ENCODE peak calls at places on chromosome 1, in eight cellular contexts. Q, Z, Y, S, J, O, L and F are unnamed samples.

GRCh38 chr1:41435570-41436178 is 48.8 kb downstream of the EDN2 start:
- DNase-seq in Q (no peak), Z (no peak), Y (no peak), S (no peak), J (no peak), O (no peak), L (no peak), F (no peak)

GRCh38 chr1:160739098-160739511 is at the start of gene SLAMF7:
- DNase-seq in Q (no peak), Z (no peak), Y (peak), S (no peak), J (peak), O (peak), L (no peak), F (no peak)

GRCh38 chr1:65924471-65924870 is 131.8 kb downstream of the PDE4B start:
- DNase-seq in Q (no peak), Z (peak), Y (no peak), S (no peak), J (no peak), O (peak), L (peak), F (no peak)

GRCh38 chr1:167486090-167486824 is 32.1 kb downstream of the CD247 start:
- DNase-seq in Q (peak), Z (no peak), Y (no peak), S (no peak), J (peak), O (no peak), L (no peak), F (no peak)

GRCh38 chr1:231581859-231582258 is 44.7 kb upstream of the DISC1 start:
- DNase-seq in Q (no peak), Z (no peak), Y (no peak), S (no peak), J (no peak), O (no peak), L (no peak), F (no peak)

GRCh38 chr1:155309423-155310021 is 856 bp downstream of the FDPS start:
- DNase-seq in Q (peak), Z (no peak), Y (peak), S (no peak), J (no peak), O (no peak), L (peak), F (no peak)

GRCh38 chr1:151309851-151310323 is 17.3 kb downstream of the PI4KB start:
- DNase-seq in Q (peak), Z (peak), Y (no peak), S (no peak), J (no peak), O (no peak), L (peak), F (no peak)

GRCh38 chr1:33762099-33762830 is 101.6 kb upstream of the HMGB4 start:
- DNase-seq in Q (no peak), Z (no peak), Y (no peak), S (no peak), J (no peak), O (no peak), L (peak), F (no peak)

GRCh38 chr1:92217721-92218120 is at the start of gene C1orf146:
- DNase-seq in Q (no peak), Z (no peak), Y (no peak), S (no peak), J (no peak), O (no peak), L (no peak), F (no peak)

GRCh38 chr1:216616425-216616824 is 106.8 kb downstream of the ESRRG start:
- DNase-seq in Q (no peak), Z (no peak), Y (no peak), S (no peak), J (no peak), O (no peak), L (no peak), F (peak)

GRCh38 chr1:94621392-94621791 is 79.8 kb upstream of the F3 start:
- DNase-seq in Q (no peak), Z (no peak), Y (no peak), S (no peak), J (no peak), O (peak), L (peak), F (no peak)

GRCh38 chr1:189628857-189629256 is 848.8 kb downstream of the BRINP3 start:
- DNase-seq in Q (no peak), Z (no peak), Y (no peak), S (no peak), J (no peak), O (no peak), L (no peak), F (no peak)

GRCh38 chr1:101200513-101200912 is 36.3 kb upstream of the S1PR1 start:
- DNase-seq in Q (no peak), Z (peak), Y (no peak), S (no peak), J (no peak), O (peak), L (peak), F (no peak)

GRCh38 chr1:1415751-1416150 is 5.3 kb downstream of the ANKRD65 start:
- DNase-seq in Q (no peak), Z (no peak), Y (no peak), S (no peak), J (no peak), O (no peak), L (no peak), F (no peak)

GRCh38 chr1:27912429-27912828 is 22.4 kb upstream of the SMPDL3B start:
- DNase-seq in Q (no peak), Z (no peak), Y (no peak), S (no peak), J (no peak), O (no peak), L (no peak), F (no peak)

GRCh38 chr1:27915082-27915575 is 19.7 kb upstream of the SMPDL3B start:
- DNase-seq in Q (no peak), Z (no peak), Y (no peak), S (no peak), J (no peak), O (no peak), L (no peak), F (no peak)
- H3K4me3 ChIP-seq in Q (peak), Z (peak), Y (no peak), S (no peak), J (peak), O (peak), L (no peak), F (no peak)

DNA sequence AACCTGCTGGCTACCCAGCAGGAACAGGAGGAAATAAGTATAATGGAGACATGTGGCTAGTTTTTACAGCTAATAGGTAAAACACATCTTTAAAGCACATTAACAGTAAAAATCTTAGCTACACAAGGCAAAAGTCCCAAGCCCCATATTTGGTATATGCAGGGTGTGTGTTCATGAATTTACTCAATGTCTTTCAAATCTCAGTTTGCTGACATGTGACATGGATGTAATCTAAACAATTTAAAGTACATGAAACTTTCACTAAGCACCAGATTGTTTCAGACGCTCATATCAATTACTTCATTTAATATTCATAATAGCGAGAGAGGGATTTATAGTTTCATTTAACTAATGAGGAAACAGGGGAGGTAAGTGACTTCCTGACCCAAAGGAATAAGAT is 3.9 kb downstream of the TACSTD2 start:
- DNase-seq in Q (no peak), Z (no peak), Y (no peak), S (no peak), J (no peak), O (peak), L (no peak), F (no peak)
- H3K4me3 ChIP-seq in Q (no peak), Z (no peak), Y (no peak), S (no peak), J (no peak), O (peak), L (no peak), F (no peak)

DNA sequence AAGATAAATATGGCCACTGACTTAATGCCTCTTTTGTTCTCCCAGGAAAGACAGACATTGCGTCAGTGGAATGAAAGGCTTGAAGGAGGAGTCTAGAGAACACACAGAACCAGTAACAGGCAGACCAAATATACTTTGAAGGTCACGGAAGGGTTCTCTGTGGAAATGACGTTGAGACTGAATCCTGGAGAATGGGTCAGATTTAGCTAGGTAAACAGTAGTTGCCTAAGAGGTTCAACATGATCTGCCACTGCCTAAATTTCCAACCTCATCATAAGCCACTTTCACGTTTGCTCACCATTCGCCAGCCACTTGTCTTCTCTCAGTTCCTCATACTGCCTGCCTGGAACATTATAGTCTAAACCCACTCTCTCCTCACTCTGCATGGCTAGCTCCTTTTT is 20.5 kb downstream of the PLA2G4A start:
- DNase-seq in Q (no peak), Z (no peak), Y (no peak), S (no peak), J (no peak), O (no peak), L (no peak), F (no peak)
- H3K4me3 ChIP-seq in Q (no peak), Z (no peak), Y (no peak), S (no peak), J (no peak), O (no peak), L (no peak), F (no peak)

GRCh38 chr1:228456252-228457016 is 30.7 kb upstream of the RNF187 start:
- DNase-seq in Q (no peak), Z (no peak), Y (no peak), S (no peak), J (no peak), O (no peak), L (no peak), F (no peak)
- H3K4me3 ChIP-seq in Q (peak), Z (peak), Y (no peak), S (no peak), J (peak), O (peak), L (peak), F (peak)

GRCh38 chr1:62724430-62724829 is 36.2 kb upstream of the DOCK7 start:
- DNase-seq in Q (no peak), Z (no peak), Y (no peak), S (no peak), J (no peak), O (no peak), L (no peak), F (no peak)

GRCh38 chr1:62722796-62723195 is 34.6 kb upstream of the DOCK7 start:
- DNase-seq in Q (no peak), Z (no peak), Y (no peak), S (no peak), J (no peak), O (no peak), L (no peak), F (no peak)

GRCh38 chr1:62725981-62726588 is 37.9 kb upstream of the DOCK7 start:
- DNase-seq in Q (no peak), Z (no peak), Y (no peak), S (no peak), J (no peak), O (no peak), L (no peak), F (no peak)

GRCh38 chr1:62723841-62724240 is 35.7 kb upstream of the DOCK7 start:
- DNase-seq in Q (no peak), Z (no peak), Y (no peak), S (no peak), J (no peak), O (no peak), L (no peak), F (no peak)

DNA sequence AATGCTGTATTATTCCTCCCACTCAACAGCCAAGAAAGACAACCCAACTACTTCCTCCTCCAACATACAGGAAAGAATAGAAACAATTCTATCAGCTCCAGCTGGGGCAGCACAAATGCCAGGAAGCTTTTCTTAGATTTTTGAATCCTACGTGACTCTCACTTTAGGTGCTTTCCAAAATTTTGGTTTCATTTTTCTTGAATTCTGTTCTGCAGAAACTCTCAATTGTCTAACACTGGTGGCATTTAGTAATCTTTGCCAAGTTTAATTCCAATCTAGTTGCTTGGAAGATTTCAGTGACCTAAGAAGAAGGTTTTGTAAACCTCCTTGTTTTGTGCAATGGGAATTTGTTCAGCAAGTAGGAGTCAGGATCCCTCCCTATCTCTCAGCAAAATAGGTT is 37.1 kb upstream of the DOCK7 start:
- DNase-seq in Q (no peak), Z (peak), Y (no peak), S (no peak), J (no peak), O (peak), L (peak), F (no peak)
- H3K4me3 ChIP-seq in Q (peak), Z (no peak), Y (no peak), S (no peak), J (no peak), O (no peak), L (no peak), F (no peak)

DNA sequence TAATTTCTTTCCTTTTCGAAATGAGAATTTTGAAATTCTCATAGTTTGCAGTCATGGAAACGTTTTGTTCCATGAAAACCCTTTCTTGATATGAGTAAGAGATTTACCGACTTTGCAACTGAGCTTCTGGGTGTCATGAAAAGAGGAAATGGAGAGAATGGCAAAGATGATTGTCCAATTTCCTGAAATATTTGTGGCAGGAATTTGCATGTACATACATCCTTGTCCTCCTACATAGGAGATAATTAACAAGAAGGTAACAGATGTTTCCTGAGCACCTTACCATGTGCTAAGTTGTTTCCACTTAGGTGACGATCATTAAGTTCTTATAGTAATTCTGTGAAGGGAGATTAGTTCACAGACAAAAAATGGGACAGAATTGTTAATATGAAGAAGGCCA is 170.7 kb downstream of the NEGR1 start:
- DNase-seq in Q (no peak), Z (no peak), Y (no peak), S (no peak), J (no peak), O (no peak), L (peak), F (no peak)
- H3K4me3 ChIP-seq in Q (no peak), Z (no peak), Y (no peak), S (no peak), J (no peak), O (no peak), L (no peak), F (no peak)

GRCh38 chr1:147514233-147514632 is 27.1 kb upstream of the BCL9 start:
- DNase-seq in Q (no peak), Z (no peak), Y (no peak), S (no peak), J (no peak), O (no peak), L (no peak), F (no peak)
- H3K4me3 ChIP-seq in Q (no peak), Z (no peak), Y (no peak), S (no peak), J (no peak), O (no peak), L (no peak), F (no peak)